ENCODE peak calls at places on chromosomes 5 and 9, in ten cellular contexts. One of them, this sample, is unnamed.
A peak's percentile ranks its signal among the peaks of the same experiment; 100 is the strongest.

GRCh38 chr9:120398286-120398685 is 181.7 kb downstream of the CDK5RAP2 start:
- DNase-seq in fibroblast of mammary gland: no peak
- DNase-seq in B cell: no peak
- DNase-seq in MM.1S: no peak
- DNase-seq in AG04449: no peak
- DNase-seq in pancreas: no peak
- DNase-seq in upper lobe of right lung: no peak
- DNase-seq in GM23338: no peak
- DNase-seq in CD8-positive, alpha-beta T cell: no peak
- DNase-seq in Calu3: no peak
- DNase-seq in this sample: no peak

GRCh38 chr9:94210616-94211603 is 48.2 kb upstream of the ZNF169 start:
- DNase-seq in CD8-positive, alpha-beta T cell: no peak
- DNase-seq in pancreas: no peak
- DNase-seq in B cell: no peak
- DNase-seq in AG04449: no peak
- DNase-seq in MM.1S: no peak
- DNase-seq in Calu3: no peak
- DNase-seq in fibroblast of mammary gland: peak; percentile 7
- DNase-seq in upper lobe of right lung: no peak
- DNase-seq in GM23338: no peak
- DNase-seq in this sample: no peak

GRCh38 chr5:154214236-154215106 is 23.9 kb downstream of the GALNT10 start:
- DNase-seq in MM.1S: no peak
- DNase-seq in upper lobe of right lung: no peak
- DNase-seq in GM23338: no peak
- DNase-seq in AG04449: no peak
- DNase-seq in CD8-positive, alpha-beta T cell: no peak
- DNase-seq in B cell: no peak
- DNase-seq in fibroblast of mammary gland: peak; percentile 78
- DNase-seq in pancreas: no peak
- DNase-seq in Calu3: no peak
- DNase-seq in this sample: no peak

GRCh38 chr9:99050924-99051323 is 54.0 kb upstream of the TGFBR1 start:
- DNase-seq in AG04449: no peak
- DNase-seq in CD8-positive, alpha-beta T cell: no peak
- DNase-seq in Calu3: no peak
- DNase-seq in fibroblast of mammary gland: no peak
- DNase-seq in B cell: no peak
- DNase-seq in GM23338: no peak
- DNase-seq in MM.1S: no peak
- DNase-seq in pancreas: no peak
- DNase-seq in upper lobe of right lung: no peak
- DNase-seq in this sample: no peak

GRCh38 chr9:73215249-73215648 is 63.6 kb downstream of the ANXA1 start:
- DNase-seq in CD8-positive, alpha-beta T cell: no peak
- DNase-seq in pancreas: no peak
- DNase-seq in B cell: no peak
- DNase-seq in upper lobe of right lung: no peak
- DNase-seq in GM23338: peak; percentile 95
- DNase-seq in AG04449: no peak
- DNase-seq in fibroblast of mammary gland: no peak
- DNase-seq in MM.1S: no peak
- DNase-seq in Calu3: no peak
- DNase-seq in this sample: no peak

GRCh38 chr5:90193185-90193822 is 216.3 kb downstream of the CETN3 start:
- DNase-seq in CD8-positive, alpha-beta T cell: no peak
- DNase-seq in MM.1S: no peak
- DNase-seq in GM23338: no peak
- DNase-seq in B cell: no peak
- DNase-seq in fibroblast of mammary gland: no peak
- DNase-seq in upper lobe of right lung: no peak
- DNase-seq in Calu3: peak; percentile 27
- DNase-seq in AG04449: no peak
- DNase-seq in pancreas: peak; percentile 23
- DNase-seq in this sample: no peak

GRCh38 chr9:137294091-137294683 is 7.9 kb downstream of the NRARP start:
- DNase-seq in Calu3: peak; percentile 82
- DNase-seq in fibroblast of mammary gland: peak; percentile 63
- DNase-seq in upper lobe of right lung: peak; percentile 71
- DNase-seq in GM23338: peak; percentile 81
- DNase-seq in MM.1S: peak; percentile 29
- DNase-seq in B cell: no peak
- DNase-seq in AG04449: no peak
- DNase-seq in pancreas: peak; percentile 75
- DNase-seq in CD8-positive, alpha-beta T cell: no peak
- DNase-seq in this sample: no peak

GRCh38 chr5:132391247-132391646 is 21.7 kb downstream of the SLC22A5 start:
- DNase-seq in AG04449: no peak
- DNase-seq in B cell: no peak
- DNase-seq in MM.1S: no peak
- DNase-seq in GM23338: no peak
- DNase-seq in Calu3: no peak
- DNase-seq in upper lobe of right lung: no peak
- DNase-seq in fibroblast of mammary gland: no peak
- DNase-seq in pancreas: no peak
- DNase-seq in CD8-positive, alpha-beta T cell: no peak
- DNase-seq in this sample: no peak

GRCh38 chr5:145189786-145190185 is 645.4 kb downstream of the PRELID2 start:
- DNase-seq in Calu3: no peak
- DNase-seq in B cell: no peak
- DNase-seq in upper lobe of right lung: no peak
- DNase-seq in fibroblast of mammary gland: no peak
- DNase-seq in pancreas: no peak
- DNase-seq in MM.1S: no peak
- DNase-seq in GM23338: no peak
- DNase-seq in AG04449: no peak
- DNase-seq in CD8-positive, alpha-beta T cell: no peak
- DNase-seq in this sample: no peak

GRCh38 chr5:148882332-148882731 is 55.9 kb downstream of the ADRB2 start:
- DNase-seq in GM23338: no peak
- DNase-seq in fibroblast of mammary gland: no peak
- DNase-seq in pancreas: no peak
- DNase-seq in AG04449: no peak
- DNase-seq in B cell: no peak
- DNase-seq in CD8-positive, alpha-beta T cell: no peak
- DNase-seq in MM.1S: no peak
- DNase-seq in upper lobe of right lung: no peak
- DNase-seq in Calu3: no peak
- DNase-seq in this sample: no peak

GRCh38 chr5:84564311-84564710 is 179.6 kb upstream of the EDIL3 start:
- DNase-seq in upper lobe of right lung: no peak
- DNase-seq in CD8-positive, alpha-beta T cell: no peak
- DNase-seq in Calu3: no peak
- DNase-seq in pancreas: no peak
- DNase-seq in fibroblast of mammary gland: peak; percentile 71
- DNase-seq in B cell: no peak
- DNase-seq in MM.1S: no peak
- DNase-seq in AG04449: peak; percentile 21
- DNase-seq in GM23338: peak; percentile 48
- DNase-seq in this sample: no peak

GRCh38 chr9:77893706-77894105 is 137.9 kb downstream of the GNAQ start:
- DNase-seq in upper lobe of right lung: no peak
- DNase-seq in GM23338: no peak
- DNase-seq in CD8-positive, alpha-beta T cell: no peak
- DNase-seq in MM.1S: no peak
- DNase-seq in AG04449: no peak
- DNase-seq in fibroblast of mammary gland: no peak
- DNase-seq in Calu3: no peak
- DNase-seq in B cell: no peak
- DNase-seq in pancreas: no peak
- DNase-seq in this sample: no peak

GRCh38 chr9:77899679-77900354 is 131.8 kb downstream of the GNAQ start:
- DNase-seq in upper lobe of right lung: no peak
- DNase-seq in pancreas: no peak
- DNase-seq in GM23338: no peak
- DNase-seq in Calu3: no peak
- DNase-seq in B cell: no peak
- DNase-seq in CD8-positive, alpha-beta T cell: no peak
- DNase-seq in fibroblast of mammary gland: peak; percentile 74
- DNase-seq in AG04449: peak; percentile 65
- DNase-seq in MM.1S: no peak
- DNase-seq in this sample: no peak

GRCh38 chr9:77896269-77897245 is 135.1 kb downstream of the GNAQ start:
- DNase-seq in upper lobe of right lung: no peak
- DNase-seq in B cell: no peak
- DNase-seq in Calu3: no peak
- DNase-seq in MM.1S: no peak
- DNase-seq in fibroblast of mammary gland: no peak
- DNase-seq in GM23338: no peak
- DNase-seq in AG04449: no peak
- DNase-seq in CD8-positive, alpha-beta T cell: no peak
- DNase-seq in pancreas: no peak
- DNase-seq in this sample: no peak

GRCh38 chr9:77898864-77899263 is 132.7 kb downstream of the GNAQ start:
- DNase-seq in Calu3: no peak
- DNase-seq in AG04449: no peak
- DNase-seq in GM23338: no peak
- DNase-seq in upper lobe of right lung: no peak
- DNase-seq in B cell: no peak
- DNase-seq in pancreas: no peak
- DNase-seq in MM.1S: no peak
- DNase-seq in fibroblast of mammary gland: no peak
- DNase-seq in CD8-positive, alpha-beta T cell: no peak
- DNase-seq in this sample: no peak

GRCh38 chr9:77897292-77897691 is 134.3 kb downstream of the GNAQ start:
- DNase-seq in AG04449: no peak
- DNase-seq in Calu3: no peak
- DNase-seq in MM.1S: no peak
- DNase-seq in B cell: no peak
- DNase-seq in GM23338: peak; percentile 71
- DNase-seq in CD8-positive, alpha-beta T cell: no peak
- DNase-seq in upper lobe of right lung: no peak
- DNase-seq in pancreas: no peak
- DNase-seq in fibroblast of mammary gland: no peak
- DNase-seq in this sample: no peak
- TF ChIP-seq CTCF in AG04449: peak; percentile 7
- TF ChIP-seq CTCF in Calu3: no peak
- TF ChIP-seq CTCF in MM.1S: no peak
- TF ChIP-seq CTCF in B cell: no peak
- TF ChIP-seq CTCF in GM23338: peak; percentile 56
- TF ChIP-seq CTCF in CD8-positive, alpha-beta T cell: no peak
- TF ChIP-seq CTCF in upper lobe of right lung: no peak
- TF ChIP-seq CTCF in pancreas: no peak
- TF ChIP-seq CTCF in fibroblast of mammary gland: peak; percentile 30
- TF ChIP-seq CTCF in this sample: no peak

DNA sequence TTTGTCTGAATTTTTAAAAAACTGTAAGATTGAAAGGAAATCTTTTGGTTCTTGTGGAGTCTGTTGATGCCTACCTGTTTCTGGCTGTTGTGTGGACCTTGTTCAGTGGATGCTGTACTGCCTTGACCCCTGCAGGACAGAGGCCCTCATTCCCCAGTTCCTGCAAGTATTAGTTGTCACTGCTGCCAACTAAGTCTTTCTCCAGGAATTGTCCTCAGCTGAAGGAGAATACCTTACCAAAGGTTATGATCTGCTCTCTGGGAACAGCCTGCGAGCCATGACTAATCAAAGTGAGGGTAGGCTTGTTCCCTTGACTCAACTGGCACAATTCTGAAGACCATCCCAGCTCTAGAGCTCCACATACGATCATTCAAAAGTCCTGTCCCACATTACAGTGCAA is 145.3 kb upstream of the FST start:
- DNase-seq in pancreas: no peak
- DNase-seq in GM23338: peak; percentile 28
- DNase-seq in MM.1S: no peak
- DNase-seq in CD8-positive, alpha-beta T cell: no peak
- DNase-seq in fibroblast of mammary gland: peak; percentile 52
- DNase-seq in B cell: no peak
- DNase-seq in AG04449: no peak
- DNase-seq in upper lobe of right lung: no peak
- DNase-seq in Calu3: peak; percentile 39
- DNase-seq in this sample: no peak
- TF ChIP-seq CTCF in pancreas: no peak
- TF ChIP-seq CTCF in GM23338: peak; percentile 54
- TF ChIP-seq CTCF in MM.1S: peak; percentile 28
- TF ChIP-seq CTCF in CD8-positive, alpha-beta T cell: no peak
- TF ChIP-seq CTCF in fibroblast of mammary gland: peak; percentile 48
- TF ChIP-seq CTCF in B cell: no peak
- TF ChIP-seq CTCF in AG04449: no peak
- TF ChIP-seq CTCF in upper lobe of right lung: no peak
- TF ChIP-seq CTCF in Calu3: no peak
- TF ChIP-seq CTCF in this sample: no peak

DNA sequence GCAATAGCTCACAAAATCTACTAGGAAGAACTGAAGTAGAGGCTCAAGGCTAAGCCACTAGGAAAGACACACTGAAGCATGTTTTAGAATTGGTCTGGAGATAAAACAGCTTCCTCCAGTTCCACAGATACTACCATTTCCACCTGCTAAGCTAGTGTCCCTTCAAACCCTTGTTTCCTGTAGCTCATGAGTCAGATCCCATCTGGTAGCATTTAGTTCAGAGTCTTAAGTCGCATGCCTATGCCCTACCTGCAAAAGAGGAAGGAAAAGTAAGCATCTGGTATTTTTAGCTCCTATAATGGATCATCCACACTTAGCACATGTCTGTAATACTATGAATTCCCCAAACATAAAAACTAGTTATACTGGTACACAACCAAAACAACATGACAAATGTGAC is 92.1 kb downstream of the CDKN2A start:
- DNase-seq in pancreas: no peak
- DNase-seq in Calu3: no peak
- DNase-seq in upper lobe of right lung: no peak
- DNase-seq in fibroblast of mammary gland: peak; percentile 28
- DNase-seq in B cell: no peak
- DNase-seq in CD8-positive, alpha-beta T cell: no peak
- DNase-seq in GM23338: no peak
- DNase-seq in MM.1S: no peak
- DNase-seq in AG04449: no peak
- DNase-seq in this sample: no peak
- TF ChIP-seq CTCF in pancreas: no peak
- TF ChIP-seq CTCF in Calu3: no peak
- TF ChIP-seq CTCF in upper lobe of right lung: no peak
- TF ChIP-seq CTCF in fibroblast of mammary gland: no peak
- TF ChIP-seq CTCF in B cell: no peak
- TF ChIP-seq CTCF in CD8-positive, alpha-beta T cell: no peak
- TF ChIP-seq CTCF in GM23338: no peak
- TF ChIP-seq CTCF in MM.1S: no peak
- TF ChIP-seq CTCF in AG04449: no peak
- TF ChIP-seq CTCF in this sample: no peak

GRCh38 chr9:38186372-38187115 is 117.5 kb upstream of the SHB start:
- DNase-seq in pancreas: no peak
- DNase-seq in CD8-positive, alpha-beta T cell: no peak
- DNase-seq in Calu3: no peak
- DNase-seq in fibroblast of mammary gland: no peak
- DNase-seq in GM23338: no peak
- DNase-seq in upper lobe of right lung: no peak
- DNase-seq in AG04449: no peak
- DNase-seq in MM.1S: no peak
- DNase-seq in B cell: no peak
- DNase-seq in this sample: no peak
- TF ChIP-seq CTCF in pancreas: no peak
- TF ChIP-seq CTCF in CD8-positive, alpha-beta T cell: no peak
- TF ChIP-seq CTCF in Calu3: no peak
- TF ChIP-seq CTCF in fibroblast of mammary gland: no peak
- TF ChIP-seq CTCF in GM23338: no peak
- TF ChIP-seq CTCF in upper lobe of right lung: no peak
- TF ChIP-seq CTCF in AG04449: no peak
- TF ChIP-seq CTCF in MM.1S: no peak
- TF ChIP-seq CTCF in B cell: no peak
- TF ChIP-seq CTCF in this sample: no peak

GRCh38 chr5:35849850-35850249 is 6.8 kb upstream of the IL7R start:
- DNase-seq in fibroblast of mammary gland: no peak
- DNase-seq in MM.1S: no peak
- DNase-seq in CD8-positive, alpha-beta T cell: no peak
- DNase-seq in B cell: no peak
- DNase-seq in pancreas: no peak
- DNase-seq in AG04449: no peak
- DNase-seq in upper lobe of right lung: no peak
- DNase-seq in Calu3: no peak
- DNase-seq in GM23338: no peak
- DNase-seq in this sample: no peak
- TF ChIP-seq CTCF in fibroblast of mammary gland: no peak
- TF ChIP-seq CTCF in MM.1S: no peak
- TF ChIP-seq CTCF in CD8-positive, alpha-beta T cell: no peak
- TF ChIP-seq CTCF in B cell: no peak
- TF ChIP-seq CTCF in pancreas: no peak
- TF ChIP-seq CTCF in AG04449: no peak
- TF ChIP-seq CTCF in upper lobe of right lung: no peak
- TF ChIP-seq CTCF in Calu3: no peak
- TF ChIP-seq CTCF in GM23338: no peak
- TF ChIP-seq CTCF in this sample: no peak